ENCODE peak calls at places on chromosomes 2 and 18, in four cellular contexts. F, R, P and H are unnamed samples.

GRCh38 chr2:11748018-11748860 is 1.8 kb downstream of the LPIN1 start:
- DNase-seq in P (no peak), F (no peak), R (no peak), H (no peak)

GRCh38 chr2:40190457-40190856 is 261.4 kb downstream of the SLC8A1 start:
- DNase-seq in R (no peak), F (no peak), P (no peak), H (no peak)

GRCh38 chr2:18799397-18799796 is 210.0 kb upstream of the NT5C1B start:
- DNase-seq in R (no peak), F (no peak), P (no peak), H (no peak)

GRCh38 chr2:217928324-217929293 is 74.2 kb downstream of the TNS1 start:
- DNase-seq in P (no peak), R (no peak), F (peak), H (peak)

GRCh38 chr18:57466745-57467144 is 31.6 kb downstream of the ONECUT2 start:
- DNase-seq in R (no peak), P (no peak), F (no peak), H (no peak)

GRCh38 chr18:55114856-55115255 is 155.6 kb upstream of the CCDC68 start:
- DNase-seq in F (no peak), R (no peak), P (no peak), H (no peak)

GRCh38 chr2:114128725-114129124 is 238.8 kb downstream of the ACTR3 start:
- DNase-seq in F (no peak), P (no peak), R (no peak), H (no peak)

GRCh38 chr2:52070665-52071064 is 1038.7 kb upstream of the NRXN1 start:
- DNase-seq in P (no peak), R (no peak), F (no peak), H (no peak)

GRCh38 chr2:118046628-118047210 is 32.8 kb upstream of the CCDC93 start:
- DNase-seq in R (no peak), F (no peak), P (peak), H (peak)

GRCh38 chr2:46510596-46511177 is 31.3 kb downstream of the TMEM247 start:
- DNase-seq in F (no peak), P (no peak), R (no peak), H (no peak)

GRCh38 chr2:33441235-33441810 is 35.1 kb upstream of the RASGRP3 start:
- DNase-seq in P (peak), R (peak), F (peak), H (peak)

GRCh38 chr2:153391131-153391530 is 87.4 kb downstream of the RPRM start:
- DNase-seq in F (no peak), P (no peak), R (no peak), H (no peak)

GRCh38 chr18:51171625-51172024 is 25.9 kb downstream of the MEX3C start:
- DNase-seq in R (no peak), F (no peak), P (no peak), H (no peak)

GRCh38 chr2:8307779-8308178 is 374.1 kb upstream of the ID2 start:
- DNase-seq in P (no peak), R (no peak), F (no peak), H (no peak)

GRCh38 chr2:31429759-31430438 is 15.4 kb upstream of the XDH start:
- DNase-seq in F (no peak), P (no peak), R (no peak), H (peak)

GRCh38 chr2:37324536-37324785 is 172 bp downstream of the PRKD3 start:
- DNase-seq in P (peak), R (peak), F (peak), H (peak)

GRCh38 chr2:11411768-11412448 is 54.1 kb downstream of the E2F6 start:
- DNase-seq in P (peak), F (no peak), R (peak), H (peak)

GRCh38 chr2:9799011-9799596 is 44.2 kb upstream of the TAF1B start:
- DNase-seq in R (no peak), F (no peak), P (no peak), H (no peak)

GRCh38 chr2:65156041-65156440 is 26.1 kb upstream of the RAB1A start:
- DNase-seq in P (no peak), F (no peak), R (no peak), H (no peak)

GRCh38 chr2:173077506-173078177 is 2.0 kb downstream of the MAP3K20 start:
- DNase-seq in F (no peak), R (no peak), P (peak), H (peak)

GRCh38 chr2:23091900-23092299 is 293.1 kb upstream of the KLHL29 start:
- DNase-seq in R (no peak), F (no peak), P (no peak), H (no peak)

GRCh38 chr2:36538345-36538744 is 59.6 kb downstream of the FEZ2 start:
- DNase-seq in P (no peak), R (peak), F (no peak), H (no peak)

GRCh38 chr18:57258131-57258777 is 94.1 kb upstream of the ST8SIA3 start:
- DNase-seq in F (no peak), R (no peak), P (no peak), H (no peak)

GRCh38 chr2:159202568-159203071 is 83.9 kb downstream of the WDSUB1 start:
- DNase-seq in P (peak), R (peak), F (peak), H (peak)

GRCh38 chr2:208466133-208466919 is 59.7 kb downstream of the PTH2R start:
- DNase-seq in R (no peak), F (no peak), P (peak), H (peak)

GRCh38 chr18:63131106-63131943 is 188.2 kb downstream of the BCL2 start:
- DNase-seq in F (no peak), R (peak), P (peak), H (peak)

GRCh38 chr2:10028988-10029874 is 14.1 kb upstream of the KLF11 start:
- DNase-seq in R (peak), F (peak), P (no peak), H (no peak)

GRCh38 chr18:44536041-44536440 is 144.6 kb upstream of the SETBP1 start:
- DNase-seq in F (no peak), R (no peak), P (peak), H (peak)

GRCh38 chr2:234587341-234588053 is 90.6 kb upstream of the ARL4C start:
- DNase-seq in F (no peak), R (no peak), P (no peak), H (no peak)

GRCh38 chr2:203646266-203646864 is 60.1 kb upstream of the CD28 start:
- DNase-seq in R (no peak), F (no peak), P (no peak), H (no peak)

GRCh38 chr2:224910535-224910934 is 131.7 kb downstream of the DOCK10 start:
- DNase-seq in P (peak), R (no peak), F (no peak), H (peak)

GRCh38 chr2:75317316-75317715 is 118.0 kb upstream of the TACR1 start:
- DNase-seq in R (no peak), F (no peak), P (no peak), H (no peak)

GRCh38 chr2:75317801-75318200 is 118.5 kb upstream of the TACR1 start:
- DNase-seq in F (no peak), R (no peak), P (no peak), H (no peak)

GRCh38 chr2:75320893-75321292 is 121.6 kb upstream of the TACR1 start:
- DNase-seq in P (no peak), F (no peak), R (no peak), H (no peak)

GRCh38 chr2:75321558-75321957 is 122.2 kb upstream of the TACR1 start:
- DNase-seq in P (no peak), F (no peak), R (no peak), H (no peak)

GRCh38 chr2:75319951-75320350 is 120.6 kb upstream of the TACR1 start:
- DNase-seq in P (no peak), F (no peak), R (no peak), H (no peak)
- TF ChIP-seq CTCF in P (no peak), F (no peak), R (no peak), H (no peak)

GRCh38 chr2:238290079-238290478 is 1.7 kb upstream of the PER2 start:
- DNase-seq in F (peak), P (no peak), R (peak), H (no peak)

GRCh38 chr2:238286987-238287386 is 1.4 kb downstream of the PER2 start:
- DNase-seq in R (no peak), P (no peak), F (no peak), H (no peak)

GRCh38 chr2:238287702-238288649 is at the start of gene PER2:
- DNase-seq in F (peak), P (peak), R (peak), H (peak)

GRCh38 chr2:238289574-238289973 is 1.2 kb upstream of the PER2 start:
- DNase-seq in P (no peak), R (no peak), F (no peak), H (no peak)

GRCh38 chr2:238288650-238289573 is 502 bp upstream of the PER2 start:
- DNase-seq in P (peak), F (peak), R (peak), H (peak)
- TF ChIP-seq CTCF in P (peak), F (peak), R (peak), H (no peak)

GRCh38 chr18:3261035-3261392 is 919 bp upstream of the MYL12B start:
- DNase-seq in R (no peak), F (no peak), P (no peak), H (no peak)
- TF ChIP-seq CTCF in R (no peak), F (no peak), P (no peak), H (no peak)

GRCh38 chr2:27520316-27520715 is 23.7 kb downstream of the GCKR start:
- DNase-seq in R (no peak), P (no peak), F (no peak), H (no peak)

GRCh38 chr2:27518782-27519113 is 22.1 kb downstream of the GCKR start:
- DNase-seq in R (no peak), P (no peak), F (no peak), H (no peak)

GRCh38 chr2:27518113-27518781 is 21.6 kb downstream of the GCKR start:
- DNase-seq in F (no peak), R (no peak), P (no peak), H (no peak)

GRCh38 chr2:27527182-27527581 is 30.5 kb downstream of the GCKR start:
- DNase-seq in F (no peak), R (no peak), P (no peak), H (no peak)

DNA sequence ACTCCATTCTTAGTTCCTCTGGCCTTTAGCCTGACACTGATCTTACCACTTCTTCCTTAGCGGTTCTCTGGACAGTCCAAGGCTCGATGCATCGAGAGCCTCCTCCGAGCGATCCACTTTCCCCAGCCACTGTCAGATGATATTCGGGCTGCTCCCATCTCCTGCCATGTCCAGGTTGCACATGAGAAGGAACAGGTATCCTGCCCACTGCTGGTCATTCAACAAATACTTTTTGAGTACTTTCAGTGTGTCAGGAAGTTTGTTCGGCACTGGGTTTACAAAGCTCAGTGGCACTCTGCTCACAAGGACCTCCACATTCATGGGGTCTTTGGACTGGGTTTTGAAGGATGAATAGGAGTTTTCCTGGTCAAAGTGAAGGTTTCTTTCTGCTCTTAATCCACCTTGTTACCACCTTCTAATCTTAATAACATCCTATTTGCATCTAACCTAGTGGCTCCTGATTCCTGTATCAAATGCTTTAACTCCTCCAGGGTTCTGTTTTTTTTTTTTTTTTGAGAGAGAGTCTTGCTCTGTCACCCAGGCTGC is 25.8 kb downstream of the GCKR start:
- DNase-seq in F (no peak), R (no peak), P (no peak), H (no peak)
- TF ChIP-seq CTCF in F (no peak), R (no peak), P (no peak), H (no peak)

GRCh38 chr2:241216211-241216761 is 27.8 kb downstream of the ANO7 start:
- DNase-seq in P (no peak), R (no peak), F (no peak), H (no peak)

GRCh38 chr2:241219030-241219382 is 30.5 kb downstream of the ANO7 start:
- DNase-seq in F (no peak), P (no peak), R (no peak), H (no peak)

GRCh38 chr2:241215421-241215820 is 26.9 kb downstream of the ANO7 start:
- DNase-seq in P (no peak), F (no peak), R (no peak), H (no peak)

GRCh38 chr2:241218131-241219029 is 29.9 kb downstream of the ANO7 start:
- DNase-seq in P (no peak), F (peak), R (peak), H (peak)

DNA sequence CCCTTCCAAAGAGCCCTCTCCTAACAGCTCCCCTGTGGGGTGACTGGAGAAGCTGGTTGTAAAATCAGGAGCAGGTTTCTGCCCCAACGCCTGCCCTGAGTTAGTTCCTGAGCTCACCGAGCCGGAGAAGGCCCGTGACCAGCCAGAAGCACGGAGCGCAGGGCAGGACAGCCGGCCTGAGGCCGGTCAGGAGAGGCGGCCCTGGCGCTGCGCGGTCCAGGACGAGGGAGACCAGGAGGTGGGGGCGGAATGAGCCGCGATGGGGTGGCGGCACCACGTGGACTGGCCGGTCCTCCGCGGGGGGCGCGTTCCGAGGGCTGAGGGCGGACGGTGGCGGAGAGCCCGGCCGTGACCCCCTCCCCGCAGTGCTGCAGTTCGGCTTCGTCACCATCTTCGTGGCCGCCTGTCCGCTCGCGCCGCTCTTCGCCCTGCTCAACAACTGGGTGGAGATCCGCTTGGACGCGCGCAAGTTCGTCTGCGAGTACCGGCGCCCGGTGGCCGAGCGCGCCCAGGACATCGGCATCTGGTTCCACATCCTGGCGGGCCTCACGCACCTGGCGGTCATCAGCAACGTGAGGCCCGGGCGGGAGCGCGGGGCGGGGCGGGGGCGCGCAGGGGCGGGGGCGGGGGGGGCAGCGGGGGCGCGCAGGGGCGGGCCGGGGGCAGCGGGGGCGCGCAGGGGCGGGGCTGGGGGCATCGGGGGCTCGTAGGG is 29.0 kb downstream of the ANO7 start:
- DNase-seq in P (peak), R (peak), F (peak), H (peak)
- TF ChIP-seq CTCF in P (no peak), R (no peak), F (no peak), H (no peak)

GRCh38 chr18:32899819-32900218 is 127.0 kb upstream of the KLHL14 start:
- DNase-seq in P (peak), R (no peak), F (no peak), H (peak)
- TF ChIP-seq CTCF in P (no peak), R (no peak), F (no peak), H (peak)